ENCODE peak calls at places on chromosomes 16 and 17, in seven cellular contexts. Z is NCI-H524, A is mucosa of descending colon, L is NCI-H2081, B is hepatic stellate cell, O is occipital lobe, M is foreskin fibroblast. W is an unnamed sample.

GRCh38 chr17:82155606-82156005 is 57.0 kb downstream of the CCDC57 start:
- DNase-seq in Z (no peak), A (no peak), L (no peak), B (no peak), O (no peak), M (no peak), W (no peak)

GRCh38 chr17:76471498-76472257 is 4.3 kb downstream of the AANAT start:
- DNase-seq in Z (no peak), A (no peak), L (no peak), B (no peak), O (no peak), M (no peak), W (no peak)

GRCh38 chr17:39096435-39097158 is 54.8 kb downstream of the PLXDC1 start:
- DNase-seq in Z (peak; percentile 65), A (no peak), L (no peak), B (no peak), O (no peak), M (no peak), W (no peak)

GRCh38 chr17:56973520-56973919 is 4.4 kb upstream of the SCPEP1 start:
- DNase-seq in Z (no peak), A (no peak), L (no peak), B (no peak), O (no peak), M (peak; percentile 33), W (no peak)

GRCh38 chr16:714079-714478 is 839 bp upstream of the METRN start:
- DNase-seq in Z (no peak), A (no peak), L (no peak), B (no peak), O (no peak), M (no peak), W (no peak)

GRCh38 chr16:4314532-4315184 is 1.2 kb upstream of the GLIS2 start:
- DNase-seq in Z (peak; percentile 68), A (no peak), L (no peak), B (no peak), O (no peak), M (peak; percentile 57), W (peak; percentile 62)

GRCh38 chr16:55331648-55332185 is 7.7 kb downstream of the IRX6 start:
- DNase-seq in Z (no peak), A (no peak), L (no peak), B (no peak), O (no peak), M (no peak), W (no peak)

GRCh38 chr16:83561876-83562275 is 245.9 kb upstream of the HSBP1 start:
- DNase-seq in Z (no peak), A (no peak), L (no peak), B (no peak), O (no peak), M (no peak), W (peak; percentile 57)

GRCh38 chr17:42405963-42406495 is 17.0 kb downstream of the CAVIN1 start:
- DNase-seq in Z (peak; percentile 83), A (peak; percentile 93), L (peak; percentile 77), B (peak; percentile 57), O (peak; percentile 52), M (peak; percentile 59), W (peak; percentile 83)